ENCODE peak calls at places on chromosomes 12 and 14, in ten cellular contexts. One of them, this sample, is unnamed. For H3K4me1, the result is how much of the 10 kb centered on the place peaks cover.

GRCh38 chr12:13164859-13165577 is 31.5 kb upstream of the EMP1 start:
- DNase-seq in IMR-90: no peak
- DNase-seq in tibial nerve: no peak
- DNase-seq in testis: no peak
- DNase-seq in transverse colon: no peak
- DNase-seq in stomach: no peak
- DNase-seq in sigmoid colon: no peak
- DNase-seq in A549: no peak
- DNase-seq in gastrocnemius medialis: no peak
- DNase-seq in prostate gland: no peak
- DNase-seq in this sample: no peak

GRCh38 chr12:68610435-68611093 is at the start of gene RAP1B:
- DNase-seq in IMR-90: peak
- DNase-seq in tibial nerve: peak
- DNase-seq in testis: peak
- DNase-seq in transverse colon: peak
- DNase-seq in stomach: peak
- DNase-seq in sigmoid colon: peak
- DNase-seq in A549: peak
- DNase-seq in gastrocnemius medialis: peak
- DNase-seq in prostate gland: peak
- DNase-seq in this sample: no peak

GRCh38 chr12:50314629-50315312 is 31.5 kb upstream of the LIMA1 start:
- DNase-seq in IMR-90: peak
- DNase-seq in tibial nerve: no peak
- DNase-seq in testis: no peak
- DNase-seq in transverse colon: no peak
- DNase-seq in stomach: no peak
- DNase-seq in sigmoid colon: no peak
- DNase-seq in A549: peak
- DNase-seq in gastrocnemius medialis: no peak
- DNase-seq in prostate gland: no peak
- DNase-seq in this sample: no peak

GRCh38 chr12:117236456-117237001 is 46.3 kb upstream of the FBXO21 start:
- DNase-seq in IMR-90: peak
- DNase-seq in tibial nerve: peak
- DNase-seq in testis: peak
- DNase-seq in transverse colon: peak
- DNase-seq in stomach: peak
- DNase-seq in sigmoid colon: peak
- DNase-seq in A549: peak
- DNase-seq in gastrocnemius medialis: peak
- DNase-seq in prostate gland: peak
- DNase-seq in this sample: no peak

GRCh38 chr12:64427988-64428387 is 23.8 kb downstream of the XPOT start:
- DNase-seq in IMR-90: no peak
- DNase-seq in tibial nerve: no peak
- DNase-seq in testis: no peak
- DNase-seq in transverse colon: no peak
- DNase-seq in stomach: no peak
- DNase-seq in sigmoid colon: no peak
- DNase-seq in A549: no peak
- DNase-seq in gastrocnemius medialis: no peak
- DNase-seq in prostate gland: no peak
- DNase-seq in this sample: no peak

GRCh38 chr12:52356031-52356761 is 11.1 kb downstream of the KRT85 start:
- DNase-seq in IMR-90: no peak
- DNase-seq in tibial nerve: no peak
- DNase-seq in testis: no peak
- DNase-seq in transverse colon: no peak
- DNase-seq in stomach: no peak
- DNase-seq in sigmoid colon: no peak
- DNase-seq in A549: no peak
- DNase-seq in gastrocnemius medialis: no peak
- DNase-seq in prostate gland: no peak
- DNase-seq in this sample: no peak

GRCh38 chr12:115160290-115161108 is 476.5 kb upstream of the TBX3 start:
- DNase-seq in IMR-90: no peak
- DNase-seq in tibial nerve: no peak
- DNase-seq in testis: no peak
- DNase-seq in transverse colon: no peak
- DNase-seq in stomach: no peak
- DNase-seq in sigmoid colon: no peak
- DNase-seq in A549: no peak
- DNase-seq in gastrocnemius medialis: no peak
- DNase-seq in prostate gland: no peak
- DNase-seq in this sample: no peak

GRCh38 chr12:13368431-13368830 is 171.9 kb downstream of the EMP1 start:
- DNase-seq in IMR-90: no peak
- DNase-seq in tibial nerve: no peak
- DNase-seq in testis: no peak
- DNase-seq in transverse colon: no peak
- DNase-seq in stomach: no peak
- DNase-seq in sigmoid colon: no peak
- DNase-seq in A549: no peak
- DNase-seq in gastrocnemius medialis: no peak
- DNase-seq in prostate gland: no peak
- DNase-seq in this sample: no peak

GRCh38 chr14:69664190-69664742 is 52.9 kb downstream of the SUSD6 start:
- DNase-seq in IMR-90: no peak
- DNase-seq in tibial nerve: no peak
- DNase-seq in testis: no peak
- DNase-seq in transverse colon: no peak
- DNase-seq in stomach: no peak
- DNase-seq in sigmoid colon: no peak
- DNase-seq in A549: no peak
- DNase-seq in gastrocnemius medialis: no peak
- DNase-seq in prostate gland: no peak
- DNase-seq in this sample: no peak
- H3K4me1 ChIP-seq in IMR-90: under half
- H3K4me1 ChIP-seq in tibial nerve: under half
- H3K4me1 ChIP-seq in testis: under half
- H3K4me1 ChIP-seq in transverse colon: under half
- H3K4me1 ChIP-seq in stomach: half or more
- H3K4me1 ChIP-seq in sigmoid colon: half or more
- H3K4me1 ChIP-seq in A549: half or more
- H3K4me1 ChIP-seq in gastrocnemius medialis: half or more
- H3K4me1 ChIP-seq in prostate gland: under half
- H3K4me1 ChIP-seq in this sample: half or more

GRCh38 chr12:75505706-75506312 is 5.6 kb downstream of the KRR1 start:
- DNase-seq in IMR-90: peak
- DNase-seq in tibial nerve: no peak
- DNase-seq in testis: no peak
- DNase-seq in transverse colon: no peak
- DNase-seq in stomach: no peak
- DNase-seq in sigmoid colon: no peak
- DNase-seq in A549: peak
- DNase-seq in gastrocnemius medialis: no peak
- DNase-seq in prostate gland: no peak
- DNase-seq in this sample: no peak

GRCh38 chr12:75509621-75510020 is 1.8 kb downstream of the KRR1 start:
- DNase-seq in IMR-90: no peak
- DNase-seq in tibial nerve: no peak
- DNase-seq in testis: no peak
- DNase-seq in transverse colon: no peak
- DNase-seq in stomach: no peak
- DNase-seq in sigmoid colon: no peak
- DNase-seq in A549: no peak
- DNase-seq in gastrocnemius medialis: no peak
- DNase-seq in prostate gland: no peak
- DNase-seq in this sample: no peak

GRCh38 chr12:75508159-75508558 is 3.2 kb downstream of the KRR1 start:
- DNase-seq in IMR-90: no peak
- DNase-seq in tibial nerve: no peak
- DNase-seq in testis: no peak
- DNase-seq in transverse colon: no peak
- DNase-seq in stomach: no peak
- DNase-seq in sigmoid colon: no peak
- DNase-seq in A549: no peak
- DNase-seq in gastrocnemius medialis: no peak
- DNase-seq in prostate gland: no peak
- DNase-seq in this sample: no peak

DNA sequence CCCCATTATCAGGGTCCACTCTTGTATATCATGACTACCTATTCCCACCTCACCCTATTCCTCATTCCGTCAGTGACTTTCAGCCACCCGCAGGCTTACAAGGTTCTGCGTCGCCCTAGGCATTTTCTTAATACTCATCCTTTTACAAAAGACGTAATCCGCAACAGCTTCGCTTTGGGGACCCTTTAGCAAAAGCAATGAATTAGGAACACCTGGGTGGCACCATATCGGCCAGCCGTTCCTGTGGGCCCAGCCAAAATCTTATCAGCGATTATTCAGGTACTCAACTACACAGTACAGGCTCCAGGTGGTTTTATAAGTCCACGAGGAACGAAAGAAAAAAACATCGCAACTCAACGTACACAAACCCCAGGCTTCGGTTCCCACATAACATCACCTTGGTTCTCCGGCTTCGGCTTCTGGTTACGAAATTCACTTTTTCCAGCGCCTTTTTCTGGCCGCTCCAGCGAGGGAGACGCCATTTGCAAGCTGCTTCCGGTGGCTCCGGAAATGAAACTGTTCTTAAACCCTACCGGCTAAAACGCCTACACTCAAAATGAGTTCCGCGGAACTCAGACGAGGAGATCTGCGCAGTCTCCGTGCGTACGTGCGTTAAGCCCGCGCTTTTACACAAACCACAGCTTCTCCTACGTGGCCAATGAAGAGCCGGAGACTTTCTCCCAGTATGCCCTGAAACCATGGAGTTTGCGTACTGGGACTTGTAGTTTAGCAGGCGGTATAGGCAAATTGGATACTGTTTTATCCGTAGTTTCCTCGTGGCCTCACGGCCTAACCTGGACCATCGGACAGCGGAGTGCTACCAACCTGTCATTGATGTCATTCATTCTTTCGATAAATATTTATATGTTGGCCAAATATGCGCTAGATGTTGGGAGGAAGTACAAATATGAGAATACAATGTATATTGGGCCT is at the start of gene KRR1:
- DNase-seq in IMR-90: peak
- DNase-seq in tibial nerve: peak
- DNase-seq in testis: peak
- DNase-seq in transverse colon: peak
- DNase-seq in stomach: peak
- DNase-seq in sigmoid colon: peak
- DNase-seq in A549: peak
- DNase-seq in gastrocnemius medialis: peak
- DNase-seq in prostate gland: peak
- DNase-seq in this sample: peak
- TF ChIP-seq CTCF in IMR-90: no peak
- TF ChIP-seq CTCF in tibial nerve: no peak
- TF ChIP-seq CTCF in testis: peak
- TF ChIP-seq CTCF in transverse colon: peak
- TF ChIP-seq CTCF in stomach: no peak
- TF ChIP-seq CTCF in sigmoid colon: no peak
- TF ChIP-seq CTCF in A549: no peak
- TF ChIP-seq CTCF in gastrocnemius medialis: no peak
- TF ChIP-seq CTCF in prostate gland: no peak
- TF ChIP-seq CTCF in this sample: no peak

GRCh38 chr14:91063119-91063518 is 2.7 kb upstream of the RPS6KA5 start:
- DNase-seq in IMR-90: no peak
- DNase-seq in tibial nerve: no peak
- DNase-seq in testis: no peak
- DNase-seq in transverse colon: no peak
- DNase-seq in stomach: no peak
- DNase-seq in sigmoid colon: no peak
- DNase-seq in A549: peak
- DNase-seq in gastrocnemius medialis: no peak
- DNase-seq in prostate gland: no peak
- DNase-seq in this sample: no peak
- TF ChIP-seq POLR2A in IMR-90: no peak
- TF ChIP-seq POLR2A in tibial nerve: no peak
- TF ChIP-seq POLR2A in testis: no peak
- TF ChIP-seq POLR2A in transverse colon: no peak
- TF ChIP-seq POLR2A in stomach: no peak
- TF ChIP-seq POLR2A in sigmoid colon: no peak
- TF ChIP-seq POLR2A in A549: no peak
- TF ChIP-seq POLR2A in gastrocnemius medialis: no peak
- TF ChIP-seq POLR2A in prostate gland: no peak
- TF ChIP-seq POLR2A in this sample: no peak

GRCh38 chr14:33773205-33774030 is 177.5 kb downstream of the EGLN3 start:
- DNase-seq in IMR-90: no peak
- DNase-seq in tibial nerve: no peak
- DNase-seq in testis: no peak
- DNase-seq in transverse colon: no peak
- DNase-seq in stomach: no peak
- DNase-seq in sigmoid colon: no peak
- DNase-seq in A549: no peak
- DNase-seq in gastrocnemius medialis: no peak
- DNase-seq in prostate gland: no peak
- DNase-seq in this sample: no peak

GRCh38 chr14:33774161-33774560 is 176.7 kb downstream of the EGLN3 start:
- DNase-seq in IMR-90: no peak
- DNase-seq in tibial nerve: no peak
- DNase-seq in testis: no peak
- DNase-seq in transverse colon: no peak
- DNase-seq in stomach: no peak
- DNase-seq in sigmoid colon: no peak
- DNase-seq in A549: no peak
- DNase-seq in gastrocnemius medialis: no peak
- DNase-seq in prostate gland: no peak
- DNase-seq in this sample: no peak

GRCh38 chr14:33767721-33768457 is 183.0 kb downstream of the EGLN3 start:
- DNase-seq in IMR-90: no peak
- DNase-seq in tibial nerve: no peak
- DNase-seq in testis: no peak
- DNase-seq in transverse colon: no peak
- DNase-seq in stomach: no peak
- DNase-seq in sigmoid colon: no peak
- DNase-seq in A549: no peak
- DNase-seq in gastrocnemius medialis: no peak
- DNase-seq in prostate gland: no peak
- DNase-seq in this sample: no peak

GRCh38 chr14:33765251-33765650 is 185.6 kb downstream of the EGLN3 start:
- DNase-seq in IMR-90: no peak
- DNase-seq in tibial nerve: no peak
- DNase-seq in testis: no peak
- DNase-seq in transverse colon: no peak
- DNase-seq in stomach: no peak
- DNase-seq in sigmoid colon: no peak
- DNase-seq in A549: no peak
- DNase-seq in gastrocnemius medialis: no peak
- DNase-seq in prostate gland: no peak
- DNase-seq in this sample: no peak

DNA sequence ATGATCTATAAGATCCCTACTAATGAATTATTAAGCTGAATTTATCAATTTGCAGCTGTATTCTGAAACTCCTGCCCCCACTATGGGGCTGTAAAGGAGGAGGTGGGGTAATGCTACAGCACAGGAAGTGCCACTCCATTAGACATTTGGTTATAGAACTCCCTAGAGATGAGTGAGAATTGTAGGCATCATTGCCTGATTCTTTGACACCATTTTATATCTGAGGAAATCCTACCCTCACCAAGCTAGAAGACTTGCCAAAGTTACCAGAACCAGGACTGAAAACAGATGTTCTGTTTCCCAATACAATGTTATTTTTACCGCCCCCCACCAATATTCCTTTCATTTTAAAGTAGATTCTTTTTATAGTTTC is 182.4 kb downstream of the EGLN3 start:
- DNase-seq in IMR-90: no peak
- DNase-seq in tibial nerve: no peak
- DNase-seq in testis: no peak
- DNase-seq in transverse colon: no peak
- DNase-seq in stomach: no peak
- DNase-seq in sigmoid colon: no peak
- DNase-seq in A549: no peak
- DNase-seq in gastrocnemius medialis: no peak
- DNase-seq in prostate gland: no peak
- DNase-seq in this sample: no peak
- H3K4me1 ChIP-seq in IMR-90: under half
- H3K4me1 ChIP-seq in tibial nerve: under half
- H3K4me1 ChIP-seq in testis: under half
- H3K4me1 ChIP-seq in transverse colon: under half
- H3K4me1 ChIP-seq in stomach: under half
- H3K4me1 ChIP-seq in sigmoid colon: under half
- H3K4me1 ChIP-seq in A549: under half
- H3K4me1 ChIP-seq in gastrocnemius medialis: under half
- H3K4me1 ChIP-seq in prostate gland: under half
- H3K4me1 ChIP-seq in this sample: under half